ENCODE peak calls at places on chromosomes 16 and 17, in seven cellular contexts. N is head of caudate nucleus; W is progenitor cell of endocrine pancreas; B is astrocyte of the hippocampus; M is ELR; A is activated naive CD4-positive, alpha-beta T cell treated with Interleukin-2 at 50 U/mL for 16 hours; S is AG08395. F is an unnamed sample.

GRCh38 chr16:74898667-74899066 is 86.3 kb downstream of the WDR59 start:
- DNase-seq in B (no peak), A (no peak), W (no peak), N (no peak), M (no peak), S (no peak), F (no peak)

GRCh38 chr16:67247698-67248400 is 568 bp upstream of the FHOD1 start:
- DNase-seq in W (no peak), M (peak), A (no peak), B (no peak), N (no peak), S (no peak), F (no peak)

GRCh38 chr16:69150146-69150865 is 17.9 kb downstream of the UTP4 start:
- DNase-seq in A (peak), M (peak), N (peak), W (peak), S (peak), B (peak), F (peak)

GRCh38 chr16:70162041-70162451 is 11.5 kb upstream of the CLEC18C start:
- DNase-seq in M (peak), B (peak), A (no peak), N (no peak), W (no peak), S (peak), F (no peak)

GRCh38 chr17:47229535-47230443 is 20.6 kb downstream of the MYL4 start:
- DNase-seq in M (peak), B (peak), N (peak), W (peak), S (peak), A (peak), F (peak)

GRCh38 chr16:75420987-75421819 is 12.1 kb downstream of the CFDP1 start:
- DNase-seq in B (peak), M (peak), A (peak), N (peak), W (peak), S (peak), F (peak)

GRCh38 chr16:87661561-87661960 is 59.3 kb downstream of the JPH3 start:
- DNase-seq in N (no peak), M (peak), W (peak), A (peak), S (peak), B (peak), F (no peak)

GRCh38 chr16:80656731-80657150 is 115.9 kb downstream of the DYNLRB2 start:
- DNase-seq in B (no peak), N (no peak), M (no peak), A (peak), W (no peak), S (no peak), F (no peak)

GRCh38 chr16:67263201-67263600 is 14.4 kb downstream of the SLC9A5 start:
- DNase-seq in S (no peak), M (no peak), A (no peak), B (no peak), N (no peak), W (no peak), F (no peak)

GRCh38 chr16:85901760-85902365 is 2.9 kb downstream of the IRF8 start:
- DNase-seq in B (no peak), A (no peak), M (no peak), S (no peak), W (no peak), N (no peak), F (no peak)

GRCh38 chr17:72790194-72790593 is 302.3 kb downstream of the SLC39A11 start:
- DNase-seq in W (no peak), S (no peak), M (no peak), A (no peak), B (no peak), N (no peak), F (no peak)

GRCh38 chr16:10961231-10961630 is 16.9 kb downstream of the CLEC16A start:
- DNase-seq in W (no peak), A (no peak), S (peak), M (peak), N (no peak), B (peak), F (no peak)

F was measured in glutamatergic neuron.